ENCODE peak calls at places on chromosomes 3 and 15, in ten cellular contexts. I is neural progenitor cell, T is BE2C, R is body of pancreas, G is endodermal cell, V is heart right ventricle, M is small intestine, A is uterus, K is right lobe of liver, Y is A549. S is an unnamed sample.

GRCh38 chr15:72835289-72835890 is 51.8 kb upstream of the ADPGK start:
- DNase-seq in A (no peak), I (peak; percentile 60), M (peak; percentile 55), T (no peak), R (peak; percentile 6), Y (peak; percentile 28), V (no peak), G (peak; percentile 82), K (no peak), S (no peak)

GRCh38 chr3:174287601-174288180 is 571.4 kb upstream of the NAALADL2 start:
- DNase-seq in R (no peak), G (no peak), I (no peak), K (no peak), T (no peak), Y (no peak), V (no peak), M (no peak), A (no peak), S (no peak)

GRCh38 chr3:31572605-31573459 is 40.1 kb downstream of the STT3B start:
- DNase-seq in Y (no peak), M (no peak), K (no peak), A (no peak), G (no peak), R (no peak), I (no peak), T (no peak), V (no peak), S (no peak)

GRCh38 chr3:3664916-3665315 is 134.3 kb upstream of the LRRN1 start:
- DNase-seq in G (no peak), Y (peak; percentile 1), A (no peak), K (no peak), R (no peak), T (no peak), M (no peak), I (no peak), V (no peak), S (no peak)

GRCh38 chr3:14962762-14963161 is 15.4 kb downstream of the NR2C2 start:
- DNase-seq in R (no peak), V (no peak), I (no peak), Y (no peak), M (no peak), G (no peak), K (no peak), A (no peak), T (no peak), S (no peak)

GRCh38 chr3:127033171-127033570 is 50.3 kb downstream of the PLXNA1 start:
- DNase-seq in K (peak; percentile 49), T (no peak), Y (no peak), I (no peak), G (no peak), R (no peak), M (no peak), A (no peak), V (no peak), S (no peak)

GRCh38 chr3:65288781-65289180 is 601.0 kb upstream of the ADAMTS9 start:
- DNase-seq in R (no peak), T (no peak), G (no peak), I (no peak), K (no peak), Y (no peak), M (no peak), V (no peak), A (no peak), S (no peak)

GRCh38 chr3:126208182-126208581 is 27.8 kb upstream of the ALDH1L1 start:
- DNase-seq in T (no peak), I (no peak), Y (no peak), A (no peak), G (no peak), M (no peak), K (no peak), V (no peak), R (no peak), S (no peak)

GRCh38 chr3:194056731-194057415 is 79.1 kb upstream of the HES1 start:
- DNase-seq in K (no peak), Y (no peak), T (no peak), V (no peak), I (no peak), A (no peak), M (no peak), R (no peak), G (no peak), S (no peak)

GRCh38 chr3:51024765-51025681 is 350.3 kb downstream of the DOCK3 start:
- DNase-seq in I (no peak), R (peak; percentile 43), K (peak; percentile 53), T (no peak), Y (no peak), A (no peak), V (no peak), M (peak; percentile 59), G (peak; percentile 61), S (peak; percentile 87)

GRCh38 chr15:74432968-74433591 is 678 bp downstream of the SEMA7A start:
- DNase-seq in G (no peak), I (peak; percentile 49), M (no peak), A (no peak), K (no peak), R (no peak), Y (no peak), V (no peak), T (no peak), S (no peak)

DNA sequence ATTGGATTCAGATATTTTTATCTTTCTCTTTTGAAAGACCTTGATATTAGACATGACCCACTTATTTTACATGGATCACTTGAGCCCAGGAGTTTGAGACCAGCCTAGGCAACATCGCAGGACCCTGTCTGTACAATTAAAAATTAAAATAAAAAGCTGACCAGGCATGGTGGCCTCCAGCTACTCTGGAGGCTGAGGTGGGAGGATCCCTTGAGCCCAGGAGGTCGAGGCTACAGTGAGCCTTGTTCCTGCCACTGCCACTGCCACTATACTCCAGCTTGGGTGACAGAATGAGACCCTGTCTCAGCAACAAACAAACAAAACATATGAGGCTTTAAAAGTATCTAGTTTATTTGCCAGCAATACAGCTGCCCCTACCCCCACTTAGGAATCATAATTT is 1.6 kb downstream of the RNF7 start:
- DNase-seq in M (no peak), K (no peak), V (no peak), I (no peak), G (no peak), A (no peak), Y (no peak), R (no peak), T (no peak), S (no peak)
- H3K4me3 ChIP-seq in M (peak overlapping the region; percentile 90), K (no peak overlapping the region), V (no peak overlapping the region), I (peak overlapping the region; percentile 74), G (peak overlapping the region; percentile 94), A (peak overlapping the region; percentile 90), Y (peak overlapping the region; percentile 65), R (no peak overlapping the region), T (peak overlapping the region; percentile 85), S (peak overlapping the region; percentile 62)

GRCh38 chr3:43014990-43015389 is 35.9 kb downstream of the GASK1A start:
- DNase-seq in G (no peak), Y (no peak), V (no peak), R (no peak), A (no peak), K (no peak), I (no peak), T (no peak), M (no peak), S (no peak)

GRCh38 chr3:43014216-43014615 is 35.1 kb downstream of the GASK1A start:
- DNase-seq in R (no peak), Y (no peak), A (no peak), K (no peak), V (no peak), T (no peak), I (no peak), M (no peak), G (no peak), S (no peak)

GRCh38 chr3:43012189-43012588 is 33.1 kb downstream of the GASK1A start:
- DNase-seq in G (no peak), Y (no peak), R (no peak), T (no peak), M (no peak), A (no peak), K (no peak), V (no peak), I (no peak), S (no peak)

GRCh38 chr3:43013256-43013655 is 34.1 kb downstream of the GASK1A start:
- DNase-seq in I (no peak), M (no peak), K (no peak), G (no peak), V (no peak), Y (no peak), A (no peak), T (no peak), R (no peak), S (no peak)

GRCh38 chr3:43013743-43014155 is 34.6 kb downstream of the GASK1A start:
- DNase-seq in A (no peak), Y (no peak), V (no peak), I (no peak), M (no peak), K (no peak), G (no peak), R (no peak), T (no peak), S (peak; percentile 50)
- H3K9me3 ChIP-seq in A (no peaks in the 10 kb centered on the region), Y (no peaks in the 10 kb centered on the region), V (no peaks in the 10 kb centered on the region), I (no peaks in the 10 kb centered on the region), M (no peaks in the 10 kb centered on the region), K (no peaks in the 10 kb centered on the region), G (no peaks in the 10 kb centered on the region), R (no peaks in the 10 kb centered on the region), T (no peaks in the 10 kb centered on the region), S (peaks cover 38% of the 10 kb centered on the region)

GRCh38 chr3:48465531-48466378 is 19.2 kb downstream of the ATRIP start:
- DNase-seq in I (peak; percentile 99), Y (peak; percentile 98), K (peak; percentile 97), A (peak; percentile 99), G (peak; percentile 99), M (peak; percentile 99), V (peak; percentile 93), T (peak; percentile 88), R (peak; percentile 100), S (peak; percentile 80)

GRCh38 chr3:48467473-48468267 is 21.1 kb downstream of the ATRIP start:
- DNase-seq in V (no peak), M (no peak), K (no peak), A (no peak), Y (no peak), R (no peak), G (no peak), T (no peak), I (no peak), S (no peak)

GRCh38 chr3:48465237-48465530 is 18.6 kb downstream of the ATRIP start:
- DNase-seq in T (no peak), K (no peak), M (no peak), R (no peak), Y (no peak), G (no peak), I (no peak), V (no peak), A (no peak), S (no peak)

GRCh38 chr3:48467110-48467454 is 20.5 kb downstream of the ATRIP start:
- DNase-seq in V (no peak), A (no peak), M (no peak), K (no peak), G (peak; percentile 43), R (no peak), Y (no peak), T (no peak), I (no peak), S (no peak)

GRCh38 chr3:48466386-48467109 is 20.0 kb downstream of the ATRIP start:
- DNase-seq in Y (no peak), R (peak; percentile 68), M (peak; percentile 29), I (no peak), V (peak; percentile 36), T (no peak), A (no peak), K (peak; percentile 66), G (peak; percentile 50), S (peak; percentile 25)
- H3K4me3 ChIP-seq in Y (peak overlapping the region; percentile 37), R (no peak overlapping the region), M (peak overlapping the region; percentile 70), I (no peak overlapping the region), V (peak overlapping the region; percentile 34), T (peak overlapping the region; percentile 65), A (peak overlapping the region; percentile 42), K (peak overlapping the region; percentile 55), G (no peak overlapping the region), S (peak overlapping the region; percentile 94)

GRCh38 chr3:25489858-25490591 is 62.0 kb downstream of the RARB start:
- DNase-seq in G (no peak), K (no peak), I (no peak), R (no peak), T (no peak), A (no peak), M (no peak), Y (no peak), V (no peak), S (no peak)
- H3K9me3 ChIP-seq in G (peaks cover 45% of the 10 kb centered on the region), K (no peaks in the 10 kb centered on the region), I (no peaks in the 10 kb centered on the region), R (no peaks in the 10 kb centered on the region), T (no peaks in the 10 kb centered on the region), A (no peaks in the 10 kb centered on the region), M (peaks cover 2% of the 10 kb centered on the region), Y (peaks cover 51% of the 10 kb centered on the region), V (peaks cover 12% of the 10 kb centered on the region), S (no peaks in the 10 kb centered on the region)